ENCODE peak calls at places on chromosomes 3 and 15, in eight cellular contexts. G is WTC11; B is NCI-H1436; W is GM12891; R is NCI-H446; Q is M059J; H is activated T-cell treated with anti-CD3 and anti-CD28 coated beads, Interleukin-2, amount 50 U/mL, for 4 hours; N is fibroblast of mammary gland. K is an unnamed sample.

GRCh38 chr3:33209357-33209756 is 9.3 kb downstream of the SUSD5 start:
- DNase-seq in H (no peak), G (no peak), R (no peak), N (no peak), Q (no peak), W (no peak), B (no peak), K (no peak)

GRCh38 chr3:155208183-155208582 is 85.3 kb downstream of the STRIT1 start:
- DNase-seq in B (no peak), W (no peak), Q (no peak), N (no peak), R (no peak), G (no peak), H (no peak), K (no peak)

GRCh38 chr3:130258532-130258952 is 86.9 kb upstream of the COL6A5 start:
- DNase-seq in H (no peak), W (no peak), R (peak), G (no peak), N (peak), Q (no peak), B (no peak), K (no peak)

GRCh38 chr15:70605606-70606410 is 157.6 kb downstream of the UACA start:
- DNase-seq in Q (peak), R (peak), G (no peak), W (no peak), H (no peak), N (peak), B (no peak), K (no peak)

GRCh38 chr15:98518823-98519561 is 129.3 kb upstream of the IGF1R start:
- DNase-seq in G (peak), W (peak), H (peak), R (peak), Q (peak), B (peak), N (peak), K (peak)

GRCh38 chr3:41290736-41291135 is 91.4 kb downstream of the CTNNB1 start:
- DNase-seq in B (no peak), G (no peak), Q (no peak), W (no peak), H (no peak), R (no peak), N (no peak), K (no peak)

GRCh38 chr3:77186728-77187127 is 146.8 kb downstream of the ROBO2 start:
- DNase-seq in W (no peak), N (peak), B (no peak), Q (no peak), H (no peak), R (no peak), G (no peak), K (no peak)

GRCh38 chr3:68973635-68974034 is 39.8 kb downstream of the EOGT start:
- DNase-seq in G (peak), R (no peak), N (no peak), Q (no peak), B (no peak), W (no peak), H (no peak), K (no peak)

GRCh38 chr15:73849641-73850040 is 23.7 kb upstream of the TBC1D21 start:
- DNase-seq in G (no peak), N (no peak), H (no peak), W (no peak), Q (no peak), R (peak), B (no peak), K (no peak)

K was measured in GM10248.